ENCODE peak calls at places on chromosomes 7 and 10, in nine cellular contexts. One of them, this sample, is unnamed.

GRCh38 chr7:106178593-106179134 is 66.6 kb upstream of the SYPL1 start:
- DNase-seq in suprapubic skin: no peak
- DNase-seq in ovary: no peak
- DNase-seq in heart right ventricle: no peak
- DNase-seq in nephron progenitor cell: no peak
- DNase-seq in IMR-90: peak
- DNase-seq in PC-3: peak
- DNase-seq in endothelial cell: no peak
- DNase-seq in tibial nerve: no peak
- DNase-seq in this sample: no peak

GRCh38 chr7:14850039-14850438 is 52.5 kb downstream of the DGKB start:
- DNase-seq in suprapubic skin: no peak
- DNase-seq in ovary: no peak
- DNase-seq in heart right ventricle: no peak
- DNase-seq in nephron progenitor cell: no peak
- DNase-seq in IMR-90: peak
- DNase-seq in PC-3: peak
- DNase-seq in endothelial cell: no peak
- DNase-seq in tibial nerve: no peak
- DNase-seq in this sample: no peak

GRCh38 chr7:75879771-75880184 is 944 bp downstream of the RHBDD2 start:
- DNase-seq in suprapubic skin: no peak
- DNase-seq in ovary: no peak
- DNase-seq in heart right ventricle: no peak
- DNase-seq in nephron progenitor cell: no peak
- DNase-seq in IMR-90: peak
- DNase-seq in PC-3: no peak
- DNase-seq in endothelial cell: no peak
- DNase-seq in tibial nerve: no peak
- DNase-seq in this sample: no peak

GRCh38 chr10:38025283-38025682 is 14.8 kb downstream of the ZNF33A start:
- DNase-seq in suprapubic skin: no peak
- DNase-seq in ovary: no peak
- DNase-seq in heart right ventricle: no peak
- DNase-seq in nephron progenitor cell: no peak
- DNase-seq in IMR-90: no peak
- DNase-seq in PC-3: no peak
- DNase-seq in endothelial cell: no peak
- DNase-seq in tibial nerve: no peak
- DNase-seq in this sample: no peak

GRCh38 chr10:74081192-74081803 is 69.3 kb downstream of the AP3M1 start:
- DNase-seq in suprapubic skin: no peak
- DNase-seq in ovary: peak
- DNase-seq in heart right ventricle: peak
- DNase-seq in nephron progenitor cell: peak
- DNase-seq in IMR-90: peak
- DNase-seq in PC-3: peak
- DNase-seq in endothelial cell: peak
- DNase-seq in tibial nerve: no peak
- DNase-seq in this sample: peak

GRCh38 chr7:55966851-55967250 is 2.5 kb downstream of the NIPSNAP2 start:
- DNase-seq in suprapubic skin: no peak
- DNase-seq in ovary: no peak
- DNase-seq in heart right ventricle: no peak
- DNase-seq in nephron progenitor cell: no peak
- DNase-seq in IMR-90: no peak
- DNase-seq in PC-3: no peak
- DNase-seq in endothelial cell: no peak
- DNase-seq in tibial nerve: no peak
- DNase-seq in this sample: no peak

GRCh38 chr7:27110977-27111752 is 8.7 kb upstream of the HOXA2 start:
- DNase-seq in suprapubic skin: no peak
- DNase-seq in ovary: no peak
- DNase-seq in heart right ventricle: no peak
- DNase-seq in nephron progenitor cell: no peak
- DNase-seq in IMR-90: peak
- DNase-seq in PC-3: peak
- DNase-seq in endothelial cell: no peak
- DNase-seq in tibial nerve: no peak
- DNase-seq in this sample: no peak

GRCh38 chr10:86334515-86335085 is 32.0 kb downstream of the GRID1 start:
- DNase-seq in suprapubic skin: peak
- DNase-seq in ovary: no peak
- DNase-seq in heart right ventricle: no peak
- DNase-seq in nephron progenitor cell: no peak
- DNase-seq in IMR-90: no peak
- DNase-seq in PC-3: peak
- DNase-seq in endothelial cell: no peak
- DNase-seq in tibial nerve: no peak
- DNase-seq in this sample: no peak

GRCh38 chr10:60353519-60354258 is 36.0 kb downstream of the ANK3 start:
- DNase-seq in suprapubic skin: no peak
- DNase-seq in ovary: peak
- DNase-seq in heart right ventricle: peak
- DNase-seq in nephron progenitor cell: peak
- DNase-seq in IMR-90: peak
- DNase-seq in PC-3: no peak
- DNase-seq in endothelial cell: no peak
- DNase-seq in tibial nerve: no peak
- DNase-seq in this sample: no peak

GRCh38 chr10:31947144-31947926 is 18.7 kb upstream of the ARHGAP12 start:
- DNase-seq in suprapubic skin: no peak
- DNase-seq in ovary: no peak
- DNase-seq in heart right ventricle: peak
- DNase-seq in nephron progenitor cell: no peak
- DNase-seq in IMR-90: peak
- DNase-seq in PC-3: peak
- DNase-seq in endothelial cell: no peak
- DNase-seq in tibial nerve: no peak
- DNase-seq in this sample: no peak

GRCh38 chr7:135235841-135236240 is 2.2 kb downstream of the STRA8 start:
- DNase-seq in suprapubic skin: no peak
- DNase-seq in ovary: no peak
- DNase-seq in heart right ventricle: no peak
- DNase-seq in nephron progenitor cell: no peak
- DNase-seq in IMR-90: no peak
- DNase-seq in PC-3: no peak
- DNase-seq in endothelial cell: no peak
- DNase-seq in tibial nerve: no peak
- DNase-seq in this sample: no peak

GRCh38 chr7:19982841-19983835 is 209.7 kb upstream of the TMEM196 start:
- DNase-seq in suprapubic skin: no peak
- DNase-seq in ovary: peak
- DNase-seq in heart right ventricle: peak
- DNase-seq in nephron progenitor cell: peak
- DNase-seq in IMR-90: peak
- DNase-seq in PC-3: peak
- DNase-seq in endothelial cell: peak
- DNase-seq in tibial nerve: peak
- DNase-seq in this sample: peak

GRCh38 chr10:49113741-49114141 is 1.6 kb downstream of the VSTM4 start:
- DNase-seq in suprapubic skin: no peak
- DNase-seq in ovary: no peak
- DNase-seq in heart right ventricle: no peak
- DNase-seq in nephron progenitor cell: no peak
- DNase-seq in IMR-90: peak
- DNase-seq in PC-3: no peak
- DNase-seq in endothelial cell: no peak
- DNase-seq in tibial nerve: no peak
- DNase-seq in this sample: no peak

DNA sequence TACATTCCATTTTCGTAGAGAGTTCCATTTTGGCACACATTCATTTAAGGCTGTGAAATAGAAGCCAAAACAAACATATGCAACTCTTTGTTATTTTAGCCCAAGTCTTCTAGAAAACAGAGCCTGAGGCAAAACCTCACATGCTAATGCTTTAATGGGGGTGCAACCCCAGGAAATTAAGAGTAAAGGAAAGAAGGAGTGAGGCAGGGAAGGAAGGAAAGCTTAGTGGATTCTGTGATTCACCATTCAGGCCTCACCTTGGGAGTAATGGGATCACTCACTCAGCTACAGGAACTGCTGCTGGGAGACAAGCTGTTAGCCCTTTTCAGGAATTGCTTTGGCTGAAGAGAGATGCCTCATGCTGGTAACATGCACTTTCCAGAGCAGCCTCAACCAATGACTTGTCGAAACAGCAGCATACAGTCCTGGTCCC is 73.0 kb upstream of the CTTNBP2 start:
- DNase-seq in suprapubic skin: no peak
- DNase-seq in ovary: no peak
- DNase-seq in heart right ventricle: no peak
- DNase-seq in nephron progenitor cell: no peak
- DNase-seq in IMR-90: peak
- DNase-seq in PC-3: peak
- DNase-seq in endothelial cell: no peak
- DNase-seq in tibial nerve: no peak
- DNase-seq in this sample: no peak
- TF ChIP-seq CTCF in suprapubic skin: no peak
- TF ChIP-seq CTCF in ovary: no peak
- TF ChIP-seq CTCF in heart right ventricle: no peak
- TF ChIP-seq CTCF in nephron progenitor cell: no peak
- TF ChIP-seq CTCF in IMR-90: no peak
- TF ChIP-seq CTCF in PC-3: no peak
- TF ChIP-seq CTCF in endothelial cell: no peak
- TF ChIP-seq CTCF in tibial nerve: no peak
- TF ChIP-seq CTCF in this sample: no peak

GRCh38 chr7:36301914-36302771 is 87.5 kb upstream of the ANLN start:
- DNase-seq in suprapubic skin: peak
- DNase-seq in ovary: peak
- DNase-seq in heart right ventricle: no peak
- DNase-seq in nephron progenitor cell: no peak
- DNase-seq in IMR-90: no peak
- DNase-seq in PC-3: peak
- DNase-seq in endothelial cell: no peak
- DNase-seq in tibial nerve: no peak
- DNase-seq in this sample: no peak

GRCh38 chr7:36305648-36306047 is 84.0 kb upstream of the ANLN start:
- DNase-seq in suprapubic skin: peak
- DNase-seq in ovary: peak
- DNase-seq in heart right ventricle: no peak
- DNase-seq in nephron progenitor cell: no peak
- DNase-seq in IMR-90: no peak
- DNase-seq in PC-3: no peak
- DNase-seq in endothelial cell: no peak
- DNase-seq in tibial nerve: no peak
- DNase-seq in this sample: no peak

GRCh38 chr7:36303202-36304098 is 86.2 kb upstream of the ANLN start:
- DNase-seq in suprapubic skin: peak
- DNase-seq in ovary: peak
- DNase-seq in heart right ventricle: peak
- DNase-seq in nephron progenitor cell: no peak
- DNase-seq in IMR-90: peak
- DNase-seq in PC-3: peak
- DNase-seq in endothelial cell: no peak
- DNase-seq in tibial nerve: peak
- DNase-seq in this sample: no peak

GRCh38 chr7:36305226-36305625 is 84.4 kb upstream of the ANLN start:
- DNase-seq in suprapubic skin: peak
- DNase-seq in ovary: peak
- DNase-seq in heart right ventricle: no peak
- DNase-seq in nephron progenitor cell: no peak
- DNase-seq in IMR-90: no peak
- DNase-seq in PC-3: no peak
- DNase-seq in endothelial cell: no peak
- DNase-seq in tibial nerve: no peak
- DNase-seq in this sample: no peak

DNA sequence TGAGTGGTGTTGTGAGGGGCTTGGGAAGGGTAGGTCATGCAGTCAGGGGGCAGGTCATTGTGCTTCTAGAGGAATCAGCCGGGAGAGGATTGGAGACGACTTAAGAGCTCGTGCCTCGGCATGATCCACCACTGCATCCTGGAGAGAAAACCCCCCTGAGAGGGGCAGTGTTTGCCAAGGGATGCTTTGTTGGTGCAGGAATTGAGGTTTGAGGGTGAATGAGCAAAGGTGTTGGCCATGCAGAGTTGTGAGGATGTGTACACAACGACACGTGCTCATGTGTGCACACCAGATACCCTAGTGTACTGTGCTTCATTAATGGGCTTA is 85.6 kb upstream of the ANLN start:
- DNase-seq in suprapubic skin: peak
- DNase-seq in ovary: no peak
- DNase-seq in heart right ventricle: no peak
- DNase-seq in nephron progenitor cell: no peak
- DNase-seq in IMR-90: no peak
- DNase-seq in PC-3: no peak
- DNase-seq in endothelial cell: no peak
- DNase-seq in tibial nerve: no peak
- DNase-seq in this sample: no peak
- TF ChIP-seq CTCF in suprapubic skin: no peak
- TF ChIP-seq CTCF in ovary: no peak
- TF ChIP-seq CTCF in heart right ventricle: no peak
- TF ChIP-seq CTCF in nephron progenitor cell: no peak
- TF ChIP-seq CTCF in IMR-90: no peak
- TF ChIP-seq CTCF in PC-3: no peak
- TF ChIP-seq CTCF in endothelial cell: no peak
- TF ChIP-seq CTCF in tibial nerve: no peak
- TF ChIP-seq CTCF in this sample: no peak

GRCh38 chr7:29421010-29421956 is 142.4 kb upstream of the PRR15 start:
- DNase-seq in suprapubic skin: no peak
- DNase-seq in ovary: no peak
- DNase-seq in heart right ventricle: no peak
- DNase-seq in nephron progenitor cell: no peak
- DNase-seq in IMR-90: no peak
- DNase-seq in PC-3: no peak
- DNase-seq in endothelial cell: no peak
- DNase-seq in tibial nerve: no peak
- DNase-seq in this sample: no peak
- TF ChIP-seq CTCF in suprapubic skin: no peak
- TF ChIP-seq CTCF in ovary: no peak
- TF ChIP-seq CTCF in heart right ventricle: no peak
- TF ChIP-seq CTCF in nephron progenitor cell: no peak
- TF ChIP-seq CTCF in IMR-90: no peak
- TF ChIP-seq CTCF in PC-3: no peak
- TF ChIP-seq CTCF in endothelial cell: no peak
- TF ChIP-seq CTCF in tibial nerve: no peak
- TF ChIP-seq CTCF in this sample: no peak

DNA sequence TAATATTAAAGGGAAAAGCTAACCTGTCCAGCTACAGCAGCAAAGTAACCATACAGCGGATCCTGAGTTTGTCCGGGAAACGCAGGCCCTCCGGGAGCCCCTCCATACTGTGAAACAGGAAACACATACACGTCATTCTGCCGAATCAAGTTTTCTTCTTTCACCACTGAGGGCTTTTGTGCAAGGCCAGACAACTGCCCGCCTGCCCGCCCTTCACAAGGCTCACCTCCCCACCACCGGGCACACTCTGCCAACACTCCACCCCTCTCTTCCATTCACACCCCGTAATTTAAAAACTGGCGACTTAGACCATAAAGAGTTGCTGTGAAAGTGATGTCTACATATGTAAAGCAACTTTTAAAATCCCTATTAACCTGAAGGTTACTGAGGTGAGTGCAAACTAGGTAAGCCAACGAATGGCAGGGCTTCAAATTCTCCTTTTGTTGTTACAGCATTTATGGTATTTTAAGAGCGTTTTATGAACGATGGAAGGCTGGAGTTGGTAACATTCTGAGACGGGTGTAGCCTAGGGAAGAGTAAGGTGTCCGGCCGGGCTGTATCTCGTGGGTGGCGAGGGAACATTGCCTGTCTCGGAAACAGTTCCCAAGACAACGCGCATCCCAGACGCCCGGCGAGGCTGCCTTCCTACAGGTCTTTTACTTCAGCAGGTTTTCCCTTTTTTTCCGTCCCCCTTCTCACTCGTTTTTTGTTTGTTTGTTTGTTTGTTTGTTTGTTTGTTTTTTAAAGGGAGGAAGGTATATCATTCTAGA is 817 bp downstream of the SRI start:
- DNase-seq in suprapubic skin: peak
- DNase-seq in ovary: peak
- DNase-seq in heart right ventricle: peak
- DNase-seq in nephron progenitor cell: peak
- DNase-seq in IMR-90: peak
- DNase-seq in PC-3: peak
- DNase-seq in endothelial cell: peak
- DNase-seq in tibial nerve: peak
- DNase-seq in this sample: peak
- TF ChIP-seq CTCF in suprapubic skin: no peak
- TF ChIP-seq CTCF in ovary: no peak
- TF ChIP-seq CTCF in heart right ventricle: no peak
- TF ChIP-seq CTCF in nephron progenitor cell: no peak
- TF ChIP-seq CTCF in IMR-90: no peak
- TF ChIP-seq CTCF in PC-3: no peak
- TF ChIP-seq CTCF in endothelial cell: no peak
- TF ChIP-seq CTCF in tibial nerve: no peak
- TF ChIP-seq CTCF in this sample: no peak